ENCODE peak calls at places on chromosomes 7 and 10, in six cellular contexts. C is HCT116; M is GM23338; Z is CD4-positive, CD25-positive, alpha-beta regulatory T cell; Q is SK-N-SH; A is prostate gland. R is an unnamed sample.

GRCh38 chr10:81027223-81027622 is 489.5 kb downstream of the SH2D4B start:
- DNase-seq in C (no peak), Z (no peak), Q (no peak), M (no peak), A (no peak), R (peak; percentile 11)

GRCh38 chr10:70722820-70723424 is 50.6 kb downstream of the ADAMTS14 start:
- DNase-seq in Q (no peak), Z (no peak), M (no peak), A (no peak), C (peak; percentile 66), R (no peak)

GRCh38 chr7:93757421-93757820 is 133.1 kb downstream of the TFPI2 start:
- DNase-seq in C (no peak), Q (no peak), Z (no peak), M (no peak), A (no peak), R (no peak)

GRCh38 chr10:122911889-122912484 is 1.6 kb downstream of the FAM24A start:
- DNase-seq in C (no peak), A (peak; percentile 8), M (peak; percentile 84), Q (no peak), Z (peak; percentile 31), R (peak; percentile 62)

GRCh38 chr7:111266613-111267012 is 175.7 kb downstream of the LRRN3 start:
- DNase-seq in M (peak; percentile 39), Q (no peak), A (no peak), C (no peak), Z (no peak), R (peak; percentile 44)

GRCh38 chr7:68547794-68548193 is 1050.5 kb upstream of the AUTS2 start:
- DNase-seq in Z (no peak), A (no peak), M (no peak), Q (no peak), C (no peak), R (peak; percentile 28)

GRCh38 chr10:50312464-50313437 is 61.4 kb upstream of the ASAH2 start:
- DNase-seq in Z (no peak), C (no peak), A (no peak), M (no peak), Q (no peak), R (no peak)

GRCh38 chr7:103784887-103785286 is 204.6 kb downstream of the RELN start:
- DNase-seq in M (no peak), Z (no peak), A (no peak), C (no peak), Q (no peak), R (no peak)

GRCh38 chr10:26697922-26698608 is 564 bp downstream of the PDSS1 start:
- DNase-seq in Q (peak; percentile 44), A (no peak), Z (no peak), M (peak; percentile 10), C (no peak), R (no peak)

GRCh38 chr10:32367793-32368453 is 21.0 kb upstream of the EPC1 start:
- DNase-seq in A (peak; percentile 71), Z (peak; percentile 80), Q (peak; percentile 46), C (peak; percentile 48), M (peak; percentile 83), R (peak; percentile 84)

GRCh38 chr7:79770053-79770452 is 316.6 kb upstream of the MAGI2 start:
- DNase-seq in Z (no peak), A (no peak), Q (no peak), M (no peak), C (no peak), R (no peak)

GRCh38 chr7:146115665-146116451 is 743 bp upstream of the CNTNAP2 start:
- DNase-seq in A (peak; percentile 15), M (peak; percentile 93), Z (no peak), C (no peak), Q (peak; percentile 86), R (peak; percentile 77)

GRCh38 chr10:103874730-103875129 is 19.4 kb upstream of the SH3PXD2A start:
- DNase-seq in C (no peak), Z (no peak), Q (peak; percentile 77), A (no peak), M (no peak), R (no peak)

GRCh38 chr10:12720217-12720981 is 281.1 kb downstream of the CCDC3 start:
- DNase-seq in A (peak; percentile 97), Z (no peak), C (peak; percentile 96), Q (no peak), M (no peak), R (peak; percentile 95)

GRCh38 chr10:14326581-14326980 is 4.1 kb downstream of the FRMD4A start:
- DNase-seq in Z (no peak), Q (no peak), C (no peak), M (no peak), A (no peak), R (peak; percentile 30)

GRCh38 chr7:2945171-2945570 is 98.5 kb downstream of the CARD11 start:
- DNase-seq in Q (no peak), Z (no peak), A (no peak), C (no peak), M (no peak), R (no peak)

GRCh38 chr7:19455508-19456132 is 253.2 kb downstream of the POLR1F start:
- DNase-seq in A (no peak), Z (no peak), C (no peak), Q (no peak), M (no peak), R (no peak)

GRCh38 chr10:97399843-97400545 is 1.1 kb downstream of the RRP12 start:
- DNase-seq in M (peak; percentile 39), C (peak; percentile 57), A (peak; percentile 14), Z (peak; percentile 32), Q (peak; percentile 72), R (peak; percentile 59)

GRCh38 chr10:101041252-101041761 is 10.3 kb downstream of the SFXN3 start:
- DNase-seq in A (peak; percentile 85), M (peak; percentile 90), Z (peak; percentile 77), C (peak; percentile 85), Q (peak; percentile 83), R (peak; percentile 91)

GRCh38 chr7:30466266-30466665 is 12.3 kb downstream of the NOD1 start:
- DNase-seq in C (no peak), Z (no peak), A (no peak), M (no peak), Q (no peak), R (no peak)

GRCh38 chr7:84232653-84233052 is 38.1 kb upstream of the SEMA3A start:
- DNase-seq in Z (no peak), M (peak; percentile 52), C (no peak), A (no peak), Q (no peak), R (no peak)

GRCh38 chr7:122143376-122143750 is 686 bp downstream of the AASS start:
- DNase-seq in Q (peak; percentile 26), A (peak; percentile 5), M (no peak), C (no peak), Z (peak; percentile 0), R (peak; percentile 42)

GRCh38 chr7:23514755-23515154 is 17.0 kb downstream of the TRA2A start:
- DNase-seq in C (no peak), Z (no peak), A (no peak), M (no peak), Q (no peak), R (no peak)

GRCh38 chr10:35037104-35037503 is 53.0 kb downstream of the CUL2 start:
- DNase-seq in C (no peak), M (peak; percentile 45), A (no peak), Q (no peak), Z (no peak), R (no peak)
- H3K36me3 ChIP-seq in C (no peaks in the 10 kb centered on the region), M (no peaks in the 10 kb centered on the region), A (no peaks in the 10 kb centered on the region), Q (peaks cover 64% of the 10 kb centered on the region), Z (peaks cover 66% of the 10 kb centered on the region), R (peaks cover 12% of the 10 kb centered on the region)

GRCh38 chr10:124158592-124158991 is 65.2 kb upstream of the CHST15 start:
- DNase-seq in M (no peak), Q (no peak), A (no peak), Z (no peak), C (no peak), R (no peak)

GRCh38 chr10:124156524-124157225 is 63.3 kb upstream of the CHST15 start:
- DNase-seq in Q (no peak), A (no peak), C (no peak), Z (no peak), M (peak; percentile 28), R (no peak)

GRCh38 chr10:124157286-124157685 is 63.9 kb upstream of the CHST15 start:
- DNase-seq in A (no peak), M (no peak), Q (no peak), Z (no peak), C (no peak), R (no peak)

GRCh38 chr10:124153601-124153930 is 60.2 kb upstream of the CHST15 start:
- DNase-seq in M (no peak), A (no peak), C (peak; percentile 13), Z (no peak), Q (no peak), R (no peak)

DNA sequence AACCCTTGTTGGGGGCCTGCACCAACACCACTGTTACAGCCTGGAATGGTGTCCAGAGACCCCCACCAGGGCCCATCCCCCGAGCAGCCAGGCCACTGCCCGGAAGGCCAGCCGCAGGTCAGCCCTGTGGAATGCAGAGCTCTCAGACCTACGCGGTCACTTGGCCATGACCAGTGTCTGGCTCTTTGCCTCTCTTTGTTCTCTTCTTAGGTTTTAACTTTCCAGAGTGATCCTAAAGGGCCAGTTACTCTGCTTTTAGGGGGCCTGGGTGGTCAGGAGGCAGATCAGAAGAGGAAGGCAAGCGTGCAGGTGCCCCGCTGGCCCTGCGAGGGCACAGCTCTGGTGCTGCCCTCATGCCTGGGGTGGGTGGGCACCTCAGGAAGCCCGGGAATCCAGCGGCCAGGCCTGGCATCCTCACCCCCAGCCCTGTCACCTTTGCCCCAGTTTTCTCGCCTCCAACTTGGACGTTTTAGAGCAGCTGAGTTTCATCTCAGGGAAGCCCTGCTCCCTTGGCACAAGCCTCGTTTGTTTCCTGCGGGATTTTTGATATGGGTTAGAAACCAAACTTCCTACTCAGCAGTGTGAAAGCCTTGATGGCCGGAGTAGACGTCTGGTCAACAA is 62.5 kb upstream of the CHST15 start:
- DNase-seq in Q (no peak), C (no peak), Z (no peak), M (no peak), A (no peak), R (no peak)
- H3K4me1 ChIP-seq in Q (no peaks in the 10 kb centered on the region), C (peaks cover 48% of the 10 kb centered on the region), Z (peaks cover 18% of the 10 kb centered on the region), M (peaks cover 18% of the 10 kb centered on the region), A (peaks cover 4% of the 10 kb centered on the region), R (peaks cover 15% of the 10 kb centered on the region)

DNA sequence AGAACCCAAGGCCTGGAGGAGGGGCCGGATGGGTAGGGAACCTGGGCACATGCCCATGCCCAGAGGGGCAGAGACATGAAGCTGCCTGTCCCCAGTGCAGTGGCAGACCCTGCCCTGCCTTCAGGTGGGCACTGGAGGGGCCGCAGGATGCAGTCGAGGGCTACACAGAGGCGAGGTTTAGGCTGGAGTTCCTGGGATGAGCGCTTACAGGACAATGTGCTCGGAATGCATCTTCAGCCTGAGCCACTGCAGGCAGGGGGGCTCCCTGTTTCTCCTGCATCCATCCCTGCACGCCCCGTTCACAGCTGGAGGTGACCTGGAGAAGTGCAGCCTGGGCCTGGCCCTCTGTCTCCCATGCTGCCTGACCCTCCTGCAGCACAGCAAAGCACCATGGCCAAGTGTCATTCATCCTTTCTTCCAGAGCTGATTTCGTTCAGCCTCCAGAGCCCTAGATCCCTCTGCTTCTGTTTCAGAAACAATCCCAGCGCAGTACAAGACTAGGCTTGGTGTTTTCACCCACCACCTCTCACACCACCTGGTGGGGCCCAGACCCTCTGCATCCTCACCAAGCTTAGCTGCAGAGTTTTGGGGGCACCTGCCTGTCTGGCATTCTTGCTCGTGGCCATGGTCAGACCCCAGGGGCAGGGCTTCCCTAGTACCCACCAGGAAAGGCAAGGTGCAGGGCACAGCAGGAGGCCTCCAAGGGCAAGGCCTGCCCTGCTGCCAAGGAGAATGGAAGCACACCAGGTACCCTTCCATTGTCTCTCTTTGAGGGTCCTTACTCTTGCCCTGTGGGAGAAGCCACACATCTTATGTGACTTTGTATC is 311.9 kb downstream of the TCERG1L start:
- DNase-seq in A (no peak), Z (no peak), Q (no peak), M (no peak), C (no peak), R (no peak)
- H3K27ac ChIP-seq in A (no peak overlapping the region), Z (no peak overlapping the region), Q (no peak overlapping the region), M (no peak overlapping the region), C (no peak overlapping the region), R (no peak overlapping the region)

GRCh38 chr7:92226981-92227380 is 18.7 kb downstream of the KRIT1 start:
- DNase-seq in Q (no peak), A (no peak), C (no peak), M (no peak), Z (no peak), R (no peak)

GRCh38 chr7:92221766-92222165 is 23.9 kb downstream of the KRIT1 start:
- DNase-seq in Q (no peak), Z (no peak), M (no peak), A (no peak), C (no peak), R (no peak)
- H3K36me3 ChIP-seq in Q (peaks cover 96% of the 10 kb centered on the region), Z (peaks cover 80% of the 10 kb centered on the region), M (peaks cover 45% of the 10 kb centered on the region), A (no peaks in the 10 kb centered on the region), C (peaks cover 19% of the 10 kb centered on the region), R (peaks cover 52% of the 10 kb centered on the region)

R was measured in A673.